ENCODE peak calls at places on chromosomes 4 and X, in five cellular contexts. V is HFFc6, X is GM23338, K is brain microvascular endothelial cell, M is IMR-90. H is an unnamed sample.

GRCh38 chr4:84966382-84967291 is at the start of gene WDFY3:
- DNase-seq in V (peak), X (peak), M (peak), K (peak), H (peak)

GRCh38 chrX:140151316-140151715 is 186.0 kb upstream of the CXorf66 start:
- DNase-seq in V (no peak), M (no peak), X (no peak), K (no peak), H (peak)

GRCh38 chrX:111719426-111720210 is 38.6 kb downstream of the ALG13 start:
- DNase-seq in X (peak), K (peak), M (peak), V (peak), H (peak)

GRCh38 chr4:119643306-119644042 is 14.9 kb upstream of the PDE5A start:
- DNase-seq in M (peak), K (no peak), V (no peak), X (no peak), H (peak)

GRCh38 chrX:153551135-153551534 is 33.7 kb downstream of the ATP2B3 start:
- DNase-seq in M (peak), K (peak), V (peak), X (no peak), H (no peak)

GRCh38 chr4:2968381-2968780 is 5.0 kb downstream of the GRK4 start:
- DNase-seq in V (no peak), M (no peak), X (no peak), K (no peak), H (peak)

GRCh38 chrX:47208108-47208507 is 10.4 kb upstream of the CDK16 start:
- DNase-seq in K (no peak), M (no peak), V (no peak), X (no peak), H (no peak)

GRCh38 chr4:148007303-148007702 is 275.4 kb downstream of the ARHGAP10 start:
- DNase-seq in V (peak), X (no peak), K (peak), M (peak), H (peak)

GRCh38 chr4:14641871-14642270 is 360.4 kb upstream of the CPEB2 start:
- DNase-seq in V (no peak), M (no peak), K (no peak), X (no peak), H (no peak)

GRCh38 chrX:625137-625691 is 5.4 kb upstream of the SHOX start:
- DNase-seq in K (no peak), X (no peak), M (no peak), V (peak), H (no peak)

GRCh38 chr4:185608223-185608622 is 72.9 kb upstream of the PDLIM3 start:
- DNase-seq in X (no peak), V (no peak), K (no peak), M (no peak), H (no peak)

GRCh38 chrX:152936306-152936705 is 38.4 kb downstream of the ZNF185 start:
- DNase-seq in V (no peak), K (no peak), X (no peak), M (no peak), H (no peak)

GRCh38 chr4:82223715-82224114 is 150.1 kb downstream of the HNRNPD start:
- DNase-seq in V (no peak), X (peak), M (no peak), K (no peak), H (no peak)

GRCh38 chr4:126124817-126125216 is 810.1 kb downstream of the FAT4 start:
- DNase-seq in X (no peak), M (no peak), K (no peak), V (no peak), H (no peak)

GRCh38 chr4:104577405-104577804 is 82.7 kb upstream of the CXXC4 start:
- DNase-seq in M (no peak), V (no peak), K (no peak), X (no peak), H (no peak)

GRCh38 chr4:75511841-75512240 is 2.4 kb downstream of the RCHY1 start:
- DNase-seq in V (no peak), M (no peak), X (peak), K (no peak), H (no peak)

GRCh38 chr4:138910914-138911336 is 104.7 kb upstream of the NOCT start:
- DNase-seq in K (peak), X (peak), V (peak), M (peak), H (peak)

GRCh38 chrX:106467422-106467821 is 144.4 kb upstream of the RADX start:
- DNase-seq in V (no peak), M (no peak), X (peak), K (no peak), H (no peak)
- TF ChIP-seq CTCF in V (no peak), M (no peak), X (peak), K (no peak), H (no peak)

GRCh38 chrX:53481093-53481492 is 46.9 kb upstream of the HSD17B10 start:
- DNase-seq in K (no peak), M (no peak), V (no peak), X (peak), H (no peak)

GRCh38 chrX:53479295-53479694 is 45.1 kb upstream of the HSD17B10 start:
- DNase-seq in M (peak), K (no peak), X (peak), V (peak), H (no peak)

GRCh38 chrX:53483838-53484420 is 49.8 kb upstream of the HSD17B10 start:
- DNase-seq in M (peak), K (no peak), X (no peak), V (peak), H (peak)

GRCh38 chrX:53486285-53486684 is 52.1 kb upstream of the HSD17B10 start:
- DNase-seq in M (no peak), K (no peak), V (no peak), X (no peak), H (no peak)

DNA sequence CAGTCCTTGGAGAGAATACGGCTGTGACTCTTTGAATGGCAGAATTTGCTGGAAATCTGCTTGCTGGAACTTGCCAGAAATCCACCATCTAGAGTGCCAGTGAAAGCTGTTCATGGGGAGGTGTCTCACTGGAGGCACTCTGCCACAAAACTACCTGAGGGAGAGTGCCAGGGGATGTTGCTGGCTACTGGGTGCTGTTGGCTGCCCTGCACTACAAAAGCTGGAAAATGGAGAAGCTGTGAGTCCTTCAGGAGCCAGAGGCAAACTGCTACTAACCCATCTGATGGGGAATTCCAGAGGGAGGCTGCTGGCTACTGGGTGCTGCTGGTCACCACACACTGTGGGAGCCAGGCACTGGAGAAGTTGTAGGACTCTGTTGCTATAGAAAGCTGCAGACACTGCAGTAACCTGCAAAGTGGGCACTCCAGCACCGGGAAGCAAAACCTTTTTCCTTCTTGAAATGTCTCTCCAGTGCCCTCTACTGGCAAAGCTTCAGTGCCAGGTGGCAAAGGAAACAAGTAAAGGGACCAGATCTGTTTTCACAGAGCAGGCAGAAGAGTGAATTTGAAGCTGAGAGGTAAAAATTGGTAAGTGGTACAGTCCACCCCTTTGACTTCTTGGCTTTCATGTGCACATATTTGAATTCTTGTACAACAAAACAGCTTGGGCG is 47.8 kb upstream of the HSD17B10 start:
- DNase-seq in M (peak), X (peak), K (peak), V (peak), H (peak)
- TF ChIP-seq CTCF in M (peak), X (peak), K (peak), V (peak), H (peak)

GRCh38 chr4:120842046-120842445 is 80.5 kb downstream of the PRDM5 start:
- DNase-seq in V (peak), K (peak), M (peak), X (no peak), H (peak)

GRCh38 chr4:120841580-120841979 is 80.9 kb downstream of the PRDM5 start:
- DNase-seq in K (no peak), M (peak), X (no peak), V (no peak), H (peak)

GRCh38 chr4:120844528-120844921 is 78.0 kb downstream of the PRDM5 start:
- DNase-seq in V (no peak), X (no peak), K (no peak), M (no peak), H (no peak)

GRCh38 chr4:120847019-120847582 is 75.4 kb downstream of the PRDM5 start:
- DNase-seq in V (no peak), M (no peak), X (no peak), K (no peak), H (no peak)

GRCh38 chr4:120843840-120844527 is 78.5 kb downstream of the PRDM5 start:
- DNase-seq in K (no peak), M (no peak), V (no peak), X (peak), H (no peak)
- TF ChIP-seq CTCF in K (peak), M (peak), V (peak), X (peak), H (no peak)

GRCh38 chr4:4866833-4867744 is 7.6 kb downstream of the MSX1 start:
- DNase-seq in K (no peak), V (no peak), X (peak), M (no peak), H (no peak)
- TF ChIP-seq CTCF in K (peak), V (no peak), X (peak), M (no peak), H (peak)

DNA sequence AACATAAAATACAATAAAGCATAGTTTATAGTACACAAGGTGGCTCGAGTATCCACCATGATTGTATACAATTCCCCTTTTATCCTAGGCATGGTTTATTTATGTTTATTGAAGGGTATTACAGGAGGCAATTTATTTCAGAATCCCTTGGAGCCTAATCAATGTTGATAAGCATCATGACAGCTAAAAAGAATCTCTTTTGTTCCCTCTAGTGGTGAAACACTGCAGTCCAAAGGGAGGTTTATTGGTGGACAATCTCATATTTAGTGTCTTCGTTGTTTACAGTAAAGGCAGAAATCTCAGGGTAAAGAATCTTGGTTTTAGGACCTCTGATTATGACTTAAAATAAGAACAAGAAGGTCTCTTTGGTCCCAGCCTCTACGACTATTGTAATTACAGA is 1712.5 kb downstream of the C4orf33 start:
- DNase-seq in M (no peak), X (peak), V (peak), K (peak), H (peak)
- TF ChIP-seq CTCF in M (peak), X (peak), V (peak), K (peak), H (peak)

H was measured in fibroblast of lung.